ENCODE peak calls at places on chromosomes 11 and 22, in four cellular contexts. I is A549, C is IMR-90, M is K562. Y is an unnamed sample.

GRCh38 chr11:63915961-63916836 is 765 bp downstream of the RCOR2 start:
- DNase-seq in I (peak), C (no peak), M (peak), Y (peak)

GRCh38 chr11:925158-925495 is 543 bp upstream of the AP2A2 start:
- DNase-seq in I (no peak), C (no peak), M (peak), Y (no peak)

GRCh38 chr11:61907282-61907681 is 10.1 kb downstream of the RAB3IL1 start:
- DNase-seq in I (no peak), C (no peak), M (no peak), Y (no peak)

GRCh38 chr11:72705442-72706365 is 31.5 kb upstream of the PDE2A start:
- DNase-seq in I (no peak), C (no peak), M (no peak), Y (no peak)

GRCh38 chr11:83241291-83241946 is 44.7 kb downstream of the CCDC90B start:
- DNase-seq in I (peak), C (peak), M (peak), Y (peak)

GRCh38 chr22:28051787-28052356 is 132.8 kb upstream of the PITPNB start:
- DNase-seq in I (peak), C (peak), M (peak), Y (peak)

GRCh38 chr22:21823740-21824438 is 43.6 kb downstream of the MAPK1 start:
- DNase-seq in I (no peak), C (peak), M (peak), Y (no peak)

GRCh38 chr11:66668653-66669430 is 8.8 kb downstream of the RBM4B start:
- DNase-seq in I (no peak), C (no peak), M (no peak), Y (no peak)

GRCh38 chr11:117703209-117703608 is 93.8 kb downstream of the DSCAML1 start:
- DNase-seq in I (peak), C (no peak), M (no peak), Y (peak)

DNA sequence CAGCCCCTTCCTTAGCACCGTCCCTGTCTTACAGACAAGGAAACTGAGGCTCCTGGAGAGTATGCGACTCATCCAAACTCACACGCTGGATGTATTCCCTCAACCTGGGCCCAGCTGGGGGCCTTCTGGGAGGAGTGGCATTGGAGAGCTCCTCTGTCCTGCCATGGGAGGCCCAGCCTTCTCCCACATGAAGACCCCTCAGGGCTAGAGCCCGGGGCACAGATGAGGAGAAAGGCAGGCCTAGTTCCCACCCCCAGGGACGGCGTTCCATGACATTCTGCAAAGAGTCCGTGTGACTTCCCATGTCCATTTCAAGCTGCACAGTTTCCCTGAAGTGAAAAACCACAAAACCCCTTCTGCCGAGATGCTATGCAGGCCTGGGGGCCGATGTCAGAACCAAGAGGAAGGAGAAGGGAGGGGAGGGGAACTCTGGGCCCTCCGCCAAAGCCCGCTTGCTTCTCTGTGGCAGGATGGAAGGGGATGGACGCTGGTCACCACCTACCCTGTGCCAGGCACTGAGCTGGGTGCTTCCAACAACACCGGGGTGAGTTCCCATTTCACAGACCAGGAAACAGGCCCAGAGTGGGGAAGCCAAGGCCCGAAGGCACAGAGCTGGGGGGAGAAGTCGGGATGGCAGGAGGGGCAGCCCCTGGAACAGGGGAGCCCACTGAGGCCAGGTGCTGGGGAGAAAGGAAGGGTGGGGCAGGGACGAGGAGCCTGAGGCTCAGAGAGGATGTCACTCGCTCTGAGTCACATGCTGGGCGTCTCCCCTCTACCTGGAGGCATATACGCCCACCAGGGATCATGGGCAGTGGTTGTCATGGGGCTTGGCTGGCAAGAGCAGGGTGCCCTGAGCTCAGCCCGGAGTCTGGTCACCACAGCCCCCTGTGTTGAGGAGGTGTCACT is 15.7 kb downstream of the RAC2 start:
- DNase-seq in I (no peak), C (peak), M (no peak), Y (no peak)
- TF ChIP-seq MAZ in I (no peak), C (no peak), M (no peak), Y (no peak)

DNA sequence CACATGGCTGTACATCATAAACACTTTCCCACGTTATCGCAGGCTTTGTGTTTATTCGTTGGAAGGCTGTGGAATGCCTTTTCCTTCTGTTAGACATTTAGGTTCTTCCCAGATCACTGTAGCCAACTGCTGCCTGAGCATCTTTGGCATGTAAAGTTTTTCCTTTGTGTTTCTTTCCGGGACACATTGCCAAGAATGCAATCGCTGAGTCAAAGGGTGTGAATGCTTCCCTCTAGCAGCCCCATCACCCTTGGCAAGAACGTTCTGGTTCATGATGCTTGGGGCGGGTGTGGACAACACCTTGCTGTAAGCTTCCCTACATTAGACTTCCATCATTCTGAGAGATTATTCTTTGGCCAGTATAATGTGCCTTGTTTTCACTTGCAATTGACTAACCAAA is 136.2 kb downstream of the OSBP2 start:
- DNase-seq in I (peak), C (peak), M (no peak), Y (no peak)
- TF ChIP-seq MAZ in I (no peak), C (no peak), M (no peak), Y (no peak)

GRCh38 chr22:42360348-42360747 is 71.9 kb downstream of the NFAM1 start:
- DNase-seq in I (no peak), C (no peak), M (no peak), Y (no peak)

GRCh38 chr22:42358643-42359558 is 73.3 kb downstream of the NFAM1 start:
- DNase-seq in I (no peak), C (no peak), M (no peak), Y (no peak)

GRCh38 chr22:42356547-42356946 is 75.7 kb downstream of the NFAM1 start:
- DNase-seq in I (no peak), C (no peak), M (no peak), Y (no peak)

GRCh38 chr22:42357221-42357620 is 75.0 kb downstream of the NFAM1 start:
- DNase-seq in I (no peak), C (no peak), M (no peak), Y (no peak)

GRCh38 chr22:42357634-42358296 is 74.4 kb downstream of the NFAM1 start:
- DNase-seq in I (no peak), C (no peak), M (no peak), Y (no peak)
- TF ChIP-seq MAZ in I (no peak), C (no peak), M (no peak), Y (no peak)

GRCh38 chr22:37909756-37910155 is 3.7 kb downstream of the MICALL1 start:
- DNase-seq in I (no peak), C (no peak), M (no peak), Y (no peak)
- TF ChIP-seq MAZ in I (no peak), C (no peak), M (no peak), Y (no peak)

GRCh38 chr11:69274531-69275016 is 19.4 kb upstream of the MYEOV start:
- DNase-seq in I (peak), C (no peak), M (no peak), Y (no peak)
- TF ChIP-seq MAZ in I (no peak), C (no peak), M (no peak), Y (no peak)

DNA sequence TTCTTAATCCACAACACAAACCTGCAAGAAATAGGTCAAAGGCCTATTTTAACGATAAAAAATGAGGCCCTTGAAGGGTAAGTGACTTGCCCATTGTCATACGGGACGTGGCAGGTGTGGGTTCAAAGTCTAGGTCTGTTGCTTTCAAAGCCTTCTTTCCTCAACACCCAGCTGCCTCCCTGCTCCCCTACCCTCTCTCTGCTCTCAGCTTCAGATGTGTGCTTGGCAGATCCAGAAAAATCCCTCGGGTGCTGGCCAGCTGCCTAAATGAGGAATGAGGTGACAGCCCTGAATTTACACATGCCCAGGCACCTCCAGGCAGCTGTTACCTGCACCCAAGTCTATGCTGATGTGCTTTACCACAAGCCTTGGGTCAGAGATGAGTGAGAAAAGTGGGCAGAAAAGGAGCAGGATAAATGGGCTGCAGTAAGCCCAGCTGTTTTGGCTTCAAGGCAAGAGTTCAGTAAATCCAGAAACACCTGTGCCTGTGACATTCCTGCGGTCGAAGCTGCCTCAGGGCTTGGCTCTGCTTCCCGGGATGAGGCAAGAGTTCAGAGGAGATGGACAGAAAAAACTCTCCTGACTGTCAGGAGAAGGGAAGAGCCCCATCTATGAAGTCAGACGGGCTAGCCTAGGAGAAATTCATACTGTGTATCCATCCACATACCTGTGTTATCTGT is 49.9 kb upstream of the LDLRAD3 start:
- DNase-seq in I (no peak), C (peak), M (no peak), Y (no peak)
- TF ChIP-seq MAZ in I (no peak), C (no peak), M (no peak), Y (no peak)

GRCh38 chr11:104581246-104581980 is 316.8 kb downstream of the CASP12 start:
- DNase-seq in I (no peak), C (peak), M (no peak), Y (no peak)
- TF ChIP-seq MAZ in I (no peak), C (no peak), M (no peak), Y (no peak)

GRCh38 chr22:49928571-49929552 is 10.4 kb downstream of the CRELD2 start:
- DNase-seq in I (no peak), C (no peak), M (no peak), Y (no peak)

GRCh38 chr22:49930596-49931412 is 12.4 kb downstream of the CRELD2 start:
- DNase-seq in I (peak), C (peak), M (no peak), Y (peak)

GRCh38 chr22:49931863-49932262 is 13.4 kb downstream of the CRELD2 start:
- DNase-seq in I (no peak), C (no peak), M (no peak), Y (no peak)

GRCh38 chr22:49929553-49929979 is 11.1 kb downstream of the CRELD2 start:
- DNase-seq in I (no peak), C (no peak), M (peak), Y (no peak)

GRCh38 chr22:49930128-49930527 is 11.7 kb downstream of the CRELD2 start:
- DNase-seq in I (no peak), C (no peak), M (no peak), Y (no peak)
- TF ChIP-seq MAZ in I (no peak), C (no peak), M (no peak), Y (no peak)

GRCh38 chr11:12445001-12445400 is 67.6 kb downstream of the PARVA start:
- DNase-seq in I (no peak), C (no peak), M (no peak), Y (no peak)

GRCh38 chr11:12444601-12445000 is 67.2 kb downstream of the PARVA start:
- DNase-seq in I (no peak), C (no peak), M (no peak), Y (no peak)

GRCh38 chr11:12440565-12440964 is 63.2 kb downstream of the PARVA start:
- DNase-seq in I (no peak), C (no peak), M (no peak), Y (no peak)

GRCh38 chr11:12439615-12440014 is 62.2 kb downstream of the PARVA start:
- DNase-seq in I (no peak), C (no peak), M (no peak), Y (no peak)

DNA sequence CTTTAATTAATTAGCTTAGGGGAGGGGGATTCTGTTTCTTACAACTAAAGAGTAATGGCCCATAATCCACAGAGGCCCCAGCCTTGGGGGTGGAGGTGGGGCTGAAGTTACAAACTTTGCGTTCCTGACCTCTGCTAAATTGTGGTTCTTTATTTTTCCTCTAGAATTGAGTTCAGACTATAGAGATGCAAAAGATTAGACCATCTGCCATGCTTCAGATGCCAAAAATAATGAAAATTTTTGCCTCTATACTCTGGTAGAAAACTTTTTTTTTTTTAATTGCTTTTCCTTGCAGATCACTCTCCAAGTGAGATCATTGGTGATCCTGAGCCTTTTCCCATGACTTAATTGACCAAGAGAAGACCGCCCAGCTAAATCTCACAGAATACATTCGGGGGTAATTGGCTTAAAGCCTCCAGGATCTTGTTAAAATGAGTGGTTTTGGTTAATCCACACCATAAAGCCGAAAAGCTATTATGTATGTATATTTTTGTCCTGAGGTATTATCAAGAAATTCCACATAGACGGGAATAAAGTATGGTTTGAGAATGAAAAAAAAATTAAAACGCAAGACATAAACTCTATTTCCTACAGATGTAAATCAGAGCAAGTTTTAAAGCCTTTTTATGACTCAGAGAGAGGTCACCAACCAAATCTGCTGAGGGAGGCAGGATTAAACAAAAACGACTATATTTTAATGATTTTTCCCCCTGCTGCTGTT is 63.9 kb downstream of the PARVA start:
- DNase-seq in I (no peak), C (peak), M (no peak), Y (no peak)
- TF ChIP-seq MAZ in I (no peak), C (no peak), M (no peak), Y (no peak)